ENCODE peak calls at places on chromosomes 3 and 15, in five cellular contexts. D, W, T, S and B are unnamed samples.

GRCh38 chr3:9826815-9827574 is 16.8 kb downstream of the RPUSD3 start:
- DNase-seq in S (peak), T (peak), D (no peak), W (no peak), B (no peak)

GRCh38 chr15:70528270-70528706 is 235.1 kb downstream of the UACA start:
- DNase-seq in T (peak), S (peak), D (no peak), W (peak), B (peak)

GRCh38 chr3:127855246-127855645 is 32.9 kb upstream of the MGLL start:
- DNase-seq in W (no peak), S (no peak), T (no peak), D (no peak), B (no peak)

GRCh38 chr15:90729266-90729665 is 12.1 kb downstream of the BLM start:
- DNase-seq in D (no peak), S (no peak), W (no peak), T (no peak), B (no peak)

GRCh38 chr3:32046102-32046501 is 60.3 kb upstream of the GPD1L start:
- DNase-seq in D (peak), W (no peak), S (no peak), T (no peak), B (no peak)

GRCh38 chr3:172246107-172246870 is 202.0 kb downstream of the GHSR start:
- DNase-seq in T (no peak), D (no peak), S (no peak), W (no peak), B (no peak)

GRCh38 chr3:122681294-122682015 is 816 bp downstream of the PARP14 start:
- DNase-seq in T (peak), W (no peak), D (no peak), S (no peak), B (no peak)

GRCh38 chr3:188584162-188584529 is 430.2 kb downstream of the LPP start:
- DNase-seq in W (no peak), D (no peak), S (no peak), T (no peak), B (no peak)

GRCh38 chr15:89375093-89376062 is 40.8 kb upstream of the POLG start:
- DNase-seq in T (no peak), W (no peak), D (no peak), S (no peak), B (no peak)
- TF ChIP-seq EZH2 in T (peak), W (no peak), D (no peak), S (no peak), B (no peak)

GRCh38 chr3:57026918-57027317 is 33.5 kb upstream of the SPATA12 start:
- DNase-seq in D (no peak), T (no peak), S (no peak), W (no peak), B (no peak)
- TF ChIP-seq ATF3 in D (no peak), T (no peak), S (no peak), W (no peak), B (no peak)

DNA sequence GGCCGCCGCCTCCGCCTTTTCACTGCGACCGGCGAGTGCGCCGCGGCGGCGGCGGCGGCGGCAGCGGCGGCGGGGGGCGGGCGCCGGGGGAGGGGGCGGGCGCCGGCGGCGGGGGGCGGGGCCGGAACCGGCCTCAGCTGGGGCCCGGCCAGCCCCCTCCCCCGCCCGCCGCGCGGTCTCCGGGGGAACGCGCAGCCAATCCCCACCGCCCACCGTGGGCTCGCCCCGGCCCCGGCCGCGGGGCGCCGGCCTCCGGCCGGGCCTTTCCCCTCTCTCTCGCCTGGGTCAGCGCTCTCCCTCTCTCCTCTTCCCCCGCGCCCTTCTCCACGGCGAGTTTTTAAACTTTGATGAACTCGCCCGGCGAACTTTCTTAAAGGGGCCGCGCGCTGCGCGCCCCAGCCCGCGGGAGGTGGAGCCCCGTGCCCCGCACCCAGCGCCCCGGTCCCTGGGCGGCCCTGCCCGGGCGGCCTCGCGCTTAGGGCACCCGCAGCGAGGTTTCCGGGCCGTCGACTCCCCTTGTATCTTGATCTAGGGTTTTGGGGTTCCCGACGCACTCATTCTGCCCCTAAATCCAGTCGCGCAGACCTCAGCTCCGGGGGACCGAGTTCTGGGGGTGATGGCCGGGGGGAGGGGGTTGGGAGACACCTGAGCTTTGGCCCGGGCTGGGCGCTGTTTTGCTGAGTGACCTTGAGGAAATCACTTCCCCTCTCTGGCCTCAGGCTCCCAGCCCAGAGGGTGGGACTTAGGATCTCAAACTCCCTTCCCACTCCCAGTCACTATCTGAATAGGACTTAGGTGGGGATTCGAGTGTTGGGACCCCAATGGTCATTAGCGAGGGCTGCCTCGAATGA is at the start of gene RBPMS2:
- DNase-seq in W (no peak), S (no peak), D (peak), T (peak), B (no peak)
- TF ChIP-seq EZH2 in W (no peak), S (no peak), D (no peak), T (no peak), B (no peak)

DNA sequence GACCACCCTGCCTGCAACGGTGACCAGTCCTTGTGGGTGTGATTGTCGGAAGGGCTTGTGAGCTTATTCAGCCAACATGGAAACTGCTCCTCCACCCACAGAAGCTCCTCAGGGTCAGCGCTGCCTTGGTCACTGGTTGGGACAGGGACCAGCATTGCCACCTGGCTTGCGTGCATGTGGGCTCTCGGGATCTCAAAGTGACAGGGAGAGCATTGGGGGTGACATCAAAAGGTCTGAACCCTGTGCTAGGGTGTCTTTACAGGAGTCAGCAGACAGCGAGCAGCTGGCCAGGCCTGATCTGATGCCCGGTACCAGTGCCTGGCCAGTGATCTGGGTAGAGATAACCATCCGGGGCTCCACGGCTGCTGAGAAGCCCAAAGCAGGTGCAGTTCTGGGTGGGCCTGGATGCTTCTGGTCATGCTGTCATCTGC is 135.0 kb downstream of the NSMCE3 start:
- DNase-seq in T (no peak), S (no peak), W (no peak), D (no peak), B (no peak)
- TF ChIP-seq ATF3 in T (no peak), S (no peak), W (no peak), D (no peak), B (no peak)

GRCh38 chr3:42012935-42013651 is 51.2 kb upstream of the ULK4 start:
- DNase-seq in W (peak), S (peak), T (peak), D (peak), B (peak)
- TF ChIP-seq EZH2 in W (no peak), S (no peak), T (no peak), D (no peak), B (no peak)